ENCODE peak calls at places on chromosomes 16 and 17, in seven cellular contexts. One of them, this sample, is unnamed.

GRCh38 chr16:47069841-47070584 is 73.7 kb downstream of the NETO2 start:
- DNase-seq in cardiac fibroblast: no peak
- DNase-seq in central memory CD4-positive, alpha-beta T cell: no peak
- DNase-seq in M059J: no peak
- DNase-seq in LoVo: no peak
- DNase-seq in stimulated activated effector memory CD8-positive, alpha-beta T cell treated with anti-CD3 and anti-CD28 coated beads, Interleukin-12 subunit alpha, Interleukin-12 subunit beta, amount 100 ng/mL, for 72 hours: no peak
- DNase-seq in occipital lobe: no peak
- DNase-seq in this sample: no peak

GRCh38 chr17:58402679-58403078 is 14.7 kb downstream of the RNF43 start:
- DNase-seq in cardiac fibroblast: peak; percentile 42
- DNase-seq in occipital lobe: no peak
- DNase-seq in central memory CD4-positive, alpha-beta T cell: no peak
- DNase-seq in stimulated activated effector memory CD8-positive, alpha-beta T cell treated with anti-CD3 and anti-CD28 coated beads, Interleukin-12 subunit alpha, Interleukin-12 subunit beta, amount 100 ng/mL, for 72 hours: no peak
- DNase-seq in LoVo: peak; percentile 66
- DNase-seq in M059J: peak; percentile 89
- DNase-seq in this sample: no peak

GRCh38 chr17:6505425-6506142 is 50.8 kb downstream of the PITPNM3 start:
- DNase-seq in stimulated activated effector memory CD8-positive, alpha-beta T cell treated with anti-CD3 and anti-CD28 coated beads, Interleukin-12 subunit alpha, Interleukin-12 subunit beta, amount 100 ng/mL, for 72 hours: no peak
- DNase-seq in central memory CD4-positive, alpha-beta T cell: no peak
- DNase-seq in LoVo: no peak
- DNase-seq in occipital lobe: no peak
- DNase-seq in M059J: peak; percentile 46
- DNase-seq in cardiac fibroblast: peak; percentile 14
- DNase-seq in this sample: no peak

GRCh38 chr17:73118876-73119485 is 26.5 kb upstream of the SLC39A11 start:
- DNase-seq in stimulated activated effector memory CD8-positive, alpha-beta T cell treated with anti-CD3 and anti-CD28 coated beads, Interleukin-12 subunit alpha, Interleukin-12 subunit beta, amount 100 ng/mL, for 72 hours: no peak
- DNase-seq in M059J: no peak
- DNase-seq in LoVo: no peak
- DNase-seq in central memory CD4-positive, alpha-beta T cell: no peak
- DNase-seq in occipital lobe: no peak
- DNase-seq in cardiac fibroblast: no peak
- DNase-seq in this sample: no peak

GRCh38 chr16:456891-457483 is 31.5 kb downstream of the RAB11FIP3 start:
- DNase-seq in cardiac fibroblast: peak; percentile 29
- DNase-seq in central memory CD4-positive, alpha-beta T cell: no peak
- DNase-seq in LoVo: no peak
- DNase-seq in occipital lobe: no peak
- DNase-seq in M059J: no peak
- DNase-seq in stimulated activated effector memory CD8-positive, alpha-beta T cell treated with anti-CD3 and anti-CD28 coated beads, Interleukin-12 subunit alpha, Interleukin-12 subunit beta, amount 100 ng/mL, for 72 hours: no peak
- DNase-seq in this sample: no peak

GRCh38 chr16:78709137-78709871 is 609.9 kb downstream of the WWOX start:
- DNase-seq in central memory CD4-positive, alpha-beta T cell: no peak
- DNase-seq in occipital lobe: no peak
- DNase-seq in stimulated activated effector memory CD8-positive, alpha-beta T cell treated with anti-CD3 and anti-CD28 coated beads, Interleukin-12 subunit alpha, Interleukin-12 subunit beta, amount 100 ng/mL, for 72 hours: no peak
- DNase-seq in M059J: no peak
- DNase-seq in cardiac fibroblast: no peak
- DNase-seq in LoVo: no peak
- DNase-seq in this sample: peak; percentile 26

GRCh38 chr17:36705651-36706436 is 104.5 kb downstream of the MRM1 start:
- DNase-seq in central memory CD4-positive, alpha-beta T cell: peak; percentile 36
- DNase-seq in occipital lobe: no peak
- DNase-seq in LoVo: peak; percentile 35
- DNase-seq in cardiac fibroblast: peak; percentile 54
- DNase-seq in stimulated activated effector memory CD8-positive, alpha-beta T cell treated with anti-CD3 and anti-CD28 coated beads, Interleukin-12 subunit alpha, Interleukin-12 subunit beta, amount 100 ng/mL, for 72 hours: peak; percentile 20
- DNase-seq in M059J: peak; percentile 56
- DNase-seq in this sample: peak; percentile 8

GRCh38 chr16:14304891-14305459 is 233.9 kb downstream of the MRTFB start:
- DNase-seq in M059J: no peak
- DNase-seq in occipital lobe: no peak
- DNase-seq in cardiac fibroblast: no peak
- DNase-seq in stimulated activated effector memory CD8-positive, alpha-beta T cell treated with anti-CD3 and anti-CD28 coated beads, Interleukin-12 subunit alpha, Interleukin-12 subunit beta, amount 100 ng/mL, for 72 hours: no peak
- DNase-seq in central memory CD4-positive, alpha-beta T cell: no peak
- DNase-seq in LoVo: no peak
- DNase-seq in this sample: no peak

GRCh38 chr16:65117701-65118448 is 4.0 kb downstream of the CDH11 start:
- DNase-seq in LoVo: peak; percentile 78
- DNase-seq in stimulated activated effector memory CD8-positive, alpha-beta T cell treated with anti-CD3 and anti-CD28 coated beads, Interleukin-12 subunit alpha, Interleukin-12 subunit beta, amount 100 ng/mL, for 72 hours: no peak
- DNase-seq in cardiac fibroblast: peak; percentile 90
- DNase-seq in M059J: peak; percentile 81
- DNase-seq in central memory CD4-positive, alpha-beta T cell: no peak
- DNase-seq in occipital lobe: peak; percentile 84
- DNase-seq in this sample: peak; percentile 42

GRCh38 chr17:76275382-76276068 is 10.4 kb downstream of the UBALD2 start:
- DNase-seq in cardiac fibroblast: no peak
- DNase-seq in occipital lobe: no peak
- DNase-seq in central memory CD4-positive, alpha-beta T cell: no peak
- DNase-seq in M059J: no peak
- DNase-seq in LoVo: no peak
- DNase-seq in stimulated activated effector memory CD8-positive, alpha-beta T cell treated with anti-CD3 and anti-CD28 coated beads, Interleukin-12 subunit alpha, Interleukin-12 subunit beta, amount 100 ng/mL, for 72 hours: no peak
- DNase-seq in this sample: no peak

GRCh38 chr17:30290696-30291570 is 811 bp downstream of the BLMH start:
- DNase-seq in cardiac fibroblast: peak; percentile 42
- DNase-seq in stimulated activated effector memory CD8-positive, alpha-beta T cell treated with anti-CD3 and anti-CD28 coated beads, Interleukin-12 subunit alpha, Interleukin-12 subunit beta, amount 100 ng/mL, for 72 hours: no peak
- DNase-seq in central memory CD4-positive, alpha-beta T cell: peak; percentile 22
- DNase-seq in LoVo: peak; percentile 72
- DNase-seq in M059J: peak; percentile 52
- DNase-seq in occipital lobe: no peak
- DNase-seq in this sample: no peak

GRCh38 chr16:62638964-62639861 is 603.0 kb upstream of the CDH8 start:
- DNase-seq in M059J: no peak
- DNase-seq in LoVo: no peak
- DNase-seq in cardiac fibroblast: no peak
- DNase-seq in occipital lobe: no peak
- DNase-seq in central memory CD4-positive, alpha-beta T cell: no peak
- DNase-seq in stimulated activated effector memory CD8-positive, alpha-beta T cell treated with anti-CD3 and anti-CD28 coated beads, Interleukin-12 subunit alpha, Interleukin-12 subunit beta, amount 100 ng/mL, for 72 hours: no peak
- DNase-seq in this sample: no peak

GRCh38 chr17:64024781-64025731 is 4.6 kb upstream of the ICAM2 start:
- DNase-seq in occipital lobe: no peak
- DNase-seq in M059J: peak; percentile 36
- DNase-seq in stimulated activated effector memory CD8-positive, alpha-beta T cell treated with anti-CD3 and anti-CD28 coated beads, Interleukin-12 subunit alpha, Interleukin-12 subunit beta, amount 100 ng/mL, for 72 hours: peak; percentile 47
- DNase-seq in LoVo: no peak
- DNase-seq in central memory CD4-positive, alpha-beta T cell: no peak
- DNase-seq in cardiac fibroblast: peak; percentile 39
- DNase-seq in this sample: no peak